ENCODE peak calls at places on chromosomes 11 and 22, in five cellular contexts. One of them, this sample, is unnamed.

GRCh38 chr11:47408598-47409439 is 429 bp downstream of the SLC39A13 start:
- DNase-seq in stomach: peak; percentile 51
- DNase-seq in endodermal cell: peak; percentile 79
- DNase-seq in HFF-Myc: peak; percentile 59
- DNase-seq in pancreas: no peak
- DNase-seq in this sample: peak; percentile 83

GRCh38 chr11:131759140-131759539 is 388.7 kb downstream of the NTM start:
- DNase-seq in stomach: no peak
- DNase-seq in endodermal cell: no peak
- DNase-seq in HFF-Myc: no peak
- DNase-seq in pancreas: no peak
- DNase-seq in this sample: no peak

GRCh38 chr22:46929046-46929688 is 166.7 kb downstream of the TBC1D22A start:
- DNase-seq in stomach: no peak
- DNase-seq in endodermal cell: no peak
- DNase-seq in HFF-Myc: no peak
- DNase-seq in pancreas: no peak
- DNase-seq in this sample: no peak

GRCh38 chr11:102047305-102047924 is at the start of gene CFAP300:
- DNase-seq in stomach: peak; percentile 82
- DNase-seq in endodermal cell: peak; percentile 86
- DNase-seq in HFF-Myc: peak; percentile 25
- DNase-seq in pancreas: peak; percentile 62
- DNase-seq in this sample: peak; percentile 91

GRCh38 chr22:37273126-37273845 is 9.0 kb upstream of the CYTH4 start:
- DNase-seq in stomach: no peak
- DNase-seq in endodermal cell: no peak
- DNase-seq in HFF-Myc: no peak
- DNase-seq in pancreas: no peak
- DNase-seq in this sample: peak; percentile 61

GRCh38 chr22:40602231-40602630 is 34.3 kb downstream of the MRTFA start:
- DNase-seq in stomach: no peak
- DNase-seq in endodermal cell: no peak
- DNase-seq in HFF-Myc: no peak
- DNase-seq in pancreas: no peak
- DNase-seq in this sample: peak; percentile 28

GRCh38 chr11:128503231-128503991 is 83.9 kb downstream of the ETS1 start:
- DNase-seq in stomach: no peak
- DNase-seq in endodermal cell: no peak
- DNase-seq in HFF-Myc: peak; percentile 99
- DNase-seq in pancreas: no peak
- DNase-seq in this sample: peak; percentile 56

GRCh38 chr22:23764931-23765881 is 2.4 kb downstream of the C22orf15 start:
- DNase-seq in stomach: no peak
- DNase-seq in endodermal cell: no peak
- DNase-seq in HFF-Myc: no peak
- DNase-seq in pancreas: no peak
- DNase-seq in this sample: no peak

GRCh38 chr11:76215946-76216345 is 9.6 kb upstream of the WNT11 start:
- DNase-seq in stomach: no peak
- DNase-seq in endodermal cell: no peak
- DNase-seq in HFF-Myc: no peak
- DNase-seq in pancreas: no peak
- DNase-seq in this sample: no peak

GRCh38 chr11:130114281-130114680 is 44.6 kb downstream of the APLP2 start:
- DNase-seq in stomach: no peak
- DNase-seq in endodermal cell: no peak
- DNase-seq in HFF-Myc: no peak
- DNase-seq in pancreas: no peak
- DNase-seq in this sample: no peak

GRCh38 chr11:116852261-116853125 is 15.1 kb upstream of the APOA1 start:
- DNase-seq in stomach: no peak
- DNase-seq in endodermal cell: no peak
- DNase-seq in HFF-Myc: no peak
- DNase-seq in pancreas: no peak
- DNase-seq in this sample: peak; percentile 66

GRCh38 chr11:86245369-86246292 is 1.1 kb downstream of the EED start:
- DNase-seq in stomach: no peak
- DNase-seq in endodermal cell: peak; percentile 72
- DNase-seq in HFF-Myc: no peak
- DNase-seq in pancreas: peak; percentile 13
- DNase-seq in this sample: peak; percentile 39

GRCh38 chr11:34825670-34826383 is 90.4 kb downstream of the APIP start:
- DNase-seq in stomach: peak; percentile 67
- DNase-seq in endodermal cell: no peak
- DNase-seq in HFF-Myc: no peak
- DNase-seq in pancreas: peak; percentile 41
- DNase-seq in this sample: no peak

GRCh38 chr11:64341851-64342791 is 2.1 kb downstream of the CCDC88B start:
- DNase-seq in stomach: peak; percentile 96
- DNase-seq in endodermal cell: peak; percentile 99
- DNase-seq in HFF-Myc: peak; percentile 27
- DNase-seq in pancreas: peak; percentile 95
- DNase-seq in this sample: peak; percentile 91

GRCh38 chr11:63573881-63574855 is 11.0 kb upstream of the PLAAT2 start:
- DNase-seq in stomach: peak; percentile 70
- DNase-seq in endodermal cell: no peak
- DNase-seq in HFF-Myc: no peak
- DNase-seq in pancreas: no peak
- DNase-seq in this sample: peak; percentile 93

GRCh38 chr11:102487214-102487613 is 34.6 kb upstream of the TMEM123 start:
- DNase-seq in stomach: no peak
- DNase-seq in endodermal cell: no peak
- DNase-seq in HFF-Myc: no peak
- DNase-seq in pancreas: no peak
- DNase-seq in this sample: no peak

GRCh38 chr11:134889832-134890231 is 477.8 kb upstream of the B3GAT1 start:
- DNase-seq in stomach: no peak
- DNase-seq in endodermal cell: no peak
- DNase-seq in HFF-Myc: no peak
- DNase-seq in pancreas: no peak
- DNase-seq in this sample: no peak

GRCh38 chr11:76777325-76777724 is 5.8 kb upstream of the TSKU start:
- DNase-seq in stomach: no peak
- DNase-seq in endodermal cell: no peak
- DNase-seq in HFF-Myc: no peak
- DNase-seq in pancreas: no peak
- DNase-seq in this sample: no peak

GRCh38 chr11:130435671-130436070 is 7.3 kb upstream of the ADAMTS8 start:
- DNase-seq in stomach: no peak
- DNase-seq in endodermal cell: no peak
- DNase-seq in HFF-Myc: no peak
- DNase-seq in pancreas: no peak
- DNase-seq in this sample: peak; percentile 45

GRCh38 chr11:38988908-38989307 is 2390.9 kb upstream of the RAG2 start:
- DNase-seq in stomach: no peak
- DNase-seq in endodermal cell: no peak
- DNase-seq in HFF-Myc: no peak
- DNase-seq in pancreas: no peak
- DNase-seq in this sample: no peak

GRCh38 chr11:121687961-121688566 is 235.3 kb upstream of the SORL1-AS1 start:
- DNase-seq in stomach: no peak
- DNase-seq in endodermal cell: peak; percentile 74
- DNase-seq in HFF-Myc: peak; percentile 29
- DNase-seq in pancreas: no peak
- DNase-seq in this sample: peak; percentile 28

GRCh38 chr11:100681064-100681502 is 6.0 kb upstream of the ARHGAP42 start:
- DNase-seq in stomach: peak; percentile 78
- DNase-seq in endodermal cell: peak; percentile 68
- DNase-seq in HFF-Myc: no peak
- DNase-seq in pancreas: no peak
- DNase-seq in this sample: peak; percentile 67

GRCh38 chr11:117445097-117445658 is 117.5 kb downstream of the CEP164 start:
- DNase-seq in stomach: no peak
- DNase-seq in endodermal cell: no peak
- DNase-seq in HFF-Myc: no peak
- DNase-seq in pancreas: no peak
- DNase-seq in this sample: peak; percentile 6

GRCh38 chr11:111395081-111395480 is 16.0 kb upstream of the POU2AF1 start:
- DNase-seq in stomach: peak; percentile 41
- DNase-seq in endodermal cell: peak; percentile 64
- DNase-seq in HFF-Myc: no peak
- DNase-seq in pancreas: peak; percentile 49
- DNase-seq in this sample: no peak

GRCh38 chr11:76288166-76288978 is 82.1 kb upstream of the WNT11 start:
- DNase-seq in stomach: no peak
- DNase-seq in endodermal cell: no peak
- DNase-seq in HFF-Myc: no peak
- DNase-seq in pancreas: no peak
- DNase-seq in this sample: no peak

GRCh38 chr11:12525466-12526055 is 148.2 kb downstream of the PARVA start:
- DNase-seq in stomach: no peak
- DNase-seq in endodermal cell: no peak
- DNase-seq in HFF-Myc: no peak
- DNase-seq in pancreas: no peak
- DNase-seq in this sample: no peak

GRCh38 chr11:111459506-111460270 is 52.5 kb downstream of the BTG4 start:
- DNase-seq in stomach: no peak
- DNase-seq in endodermal cell: peak; percentile 70
- DNase-seq in HFF-Myc: no peak
- DNase-seq in pancreas: no peak
- DNase-seq in this sample: no peak

GRCh38 chr11:57566035-57566504 is 1.4 kb downstream of the UBE2L6 start:
- DNase-seq in stomach: peak; percentile 59
- DNase-seq in endodermal cell: no peak
- DNase-seq in HFF-Myc: no peak
- DNase-seq in pancreas: no peak
- DNase-seq in this sample: peak; percentile 60

GRCh38 chr22:35534091-35534490 is 6.5 kb upstream of the RASD2 start:
- DNase-seq in stomach: no peak
- DNase-seq in endodermal cell: no peak
- DNase-seq in HFF-Myc: no peak
- DNase-seq in pancreas: no peak
- DNase-seq in this sample: no peak

GRCh38 chr22:22465094-22465602 is 43.4 kb downstream of the ZNF280B start:
- DNase-seq in stomach: no peak
- DNase-seq in endodermal cell: no peak
- DNase-seq in HFF-Myc: no peak
- DNase-seq in pancreas: no peak
- DNase-seq in this sample: no peak

GRCh38 chr11:22787565-22788162 is 41.9 kb downstream of the SVIP start:
- DNase-seq in stomach: no peak
- DNase-seq in endodermal cell: peak; percentile 44
- DNase-seq in HFF-Myc: peak; percentile 11
- DNase-seq in pancreas: peak; percentile 8
- DNase-seq in this sample: peak; percentile 73

GRCh38 chr11:118223992-118224391 is 819 bp downstream of the JAML start:
- DNase-seq in stomach: no peak
- DNase-seq in endodermal cell: no peak
- DNase-seq in HFF-Myc: no peak
- DNase-seq in pancreas: no peak
- DNase-seq in this sample: no peak

GRCh38 chr11:15101072-15101701 is 13.5 kb upstream of the INSC start:
- DNase-seq in stomach: peak; percentile 78
- DNase-seq in endodermal cell: peak; percentile 88
- DNase-seq in HFF-Myc: no peak
- DNase-seq in pancreas: peak; percentile 36
- DNase-seq in this sample: peak; percentile 86

GRCh38 chr22:37806409-37807338 is 1.1 kb upstream of the GCAT start:
- DNase-seq in stomach: peak; percentile 38
- DNase-seq in endodermal cell: peak; percentile 71
- DNase-seq in HFF-Myc: no peak
- DNase-seq in pancreas: peak; percentile 36
- DNase-seq in this sample: peak; percentile 45

GRCh38 chr11:63917685-63918523 is 940 bp upstream of the RCOR2 start:
- DNase-seq in stomach: peak; percentile 74
- DNase-seq in endodermal cell: peak; percentile 95
- DNase-seq in HFF-Myc: no peak
- DNase-seq in pancreas: peak; percentile 59
- DNase-seq in this sample: peak; percentile 57

GRCh38 chr11:2302280-2302843 is 549 bp downstream of the TSPAN32 start:
- DNase-seq in stomach: no peak
- DNase-seq in endodermal cell: peak; percentile 53
- DNase-seq in HFF-Myc: no peak
- DNase-seq in pancreas: no peak
- DNase-seq in this sample: no peak
- TF ChIP-seq CTCF in stomach: no peak
- TF ChIP-seq CTCF in endodermal cell: no peak
- TF ChIP-seq CTCF in HFF-Myc: no peak
- TF ChIP-seq CTCF in pancreas: no peak
- TF ChIP-seq CTCF in this sample: no peak

GRCh38 chr11:67420147-67420645 is 4.7 kb downstream of the CARNS1 start:
- DNase-seq in stomach: no peak
- DNase-seq in endodermal cell: no peak
- DNase-seq in HFF-Myc: no peak
- DNase-seq in pancreas: no peak
- DNase-seq in this sample: no peak

GRCh38 chr11:67423466-67423865 is 4.8 kb upstream of the RPS6KB2 start:
- DNase-seq in stomach: no peak
- DNase-seq in endodermal cell: no peak
- DNase-seq in HFF-Myc: no peak
- DNase-seq in pancreas: no peak
- DNase-seq in this sample: no peak

GRCh38 chr11:67422894-67423293 is 5.4 kb upstream of the RPS6KB2 start:
- DNase-seq in stomach: no peak
- DNase-seq in endodermal cell: peak; percentile 78
- DNase-seq in HFF-Myc: no peak
- DNase-seq in pancreas: no peak
- DNase-seq in this sample: no peak

GRCh38 chr11:67420646-67421420 is 5.4 kb downstream of the CARNS1 start:
- DNase-seq in stomach: peak; percentile 99
- DNase-seq in endodermal cell: peak; percentile 100
- DNase-seq in HFF-Myc: peak; percentile 45
- DNase-seq in pancreas: peak; percentile 95
- DNase-seq in this sample: peak; percentile 88

GRCh38 chr11:67421421-67422031 is 6.0 kb downstream of the CARNS1 start:
- DNase-seq in stomach: no peak
- DNase-seq in endodermal cell: no peak
- DNase-seq in HFF-Myc: no peak
- DNase-seq in pancreas: no peak
- DNase-seq in this sample: no peak
- H3K4me3 ChIP-seq in stomach: peak overlapping the region; percentile 61
- H3K4me3 ChIP-seq in endodermal cell: no peak overlapping the region
- H3K4me3 ChIP-seq in HFF-Myc: peak overlapping the region; percentile 31
- H3K4me3 ChIP-seq in pancreas: no peak overlapping the region
- H3K4me3 ChIP-seq in this sample: peak overlapping the region; percentile 24

GRCh38 chr11:119691020-119691666 is 37.9 kb downstream of the NECTIN1 start:
- DNase-seq in stomach: no peak
- DNase-seq in endodermal cell: no peak
- DNase-seq in HFF-Myc: no peak
- DNase-seq in pancreas: no peak
- DNase-seq in this sample: no peak
- TF ChIP-seq CTCF in stomach: no peak
- TF ChIP-seq CTCF in endodermal cell: peak; percentile 34
- TF ChIP-seq CTCF in HFF-Myc: no peak
- TF ChIP-seq CTCF in pancreas: no peak
- TF ChIP-seq CTCF in this sample: no peak

DNA sequence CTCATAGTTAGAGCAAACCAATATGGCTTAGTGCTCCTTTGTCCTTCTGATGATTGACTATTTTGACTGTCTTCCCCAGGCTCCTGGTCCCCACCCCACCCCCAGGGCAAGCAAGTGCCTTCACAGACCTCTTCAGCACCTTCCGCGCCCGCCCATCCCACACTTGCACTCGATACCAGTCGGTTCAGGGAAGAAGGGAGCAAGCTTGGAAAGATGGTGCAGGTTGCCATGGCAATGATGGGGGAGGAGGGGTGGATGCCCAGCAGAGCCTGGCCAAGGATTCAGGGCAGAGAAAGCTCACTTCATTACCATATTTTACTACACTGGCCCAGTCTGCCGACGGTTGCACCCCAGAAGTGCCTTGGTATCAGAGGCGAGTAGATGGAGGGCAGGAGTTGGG is 2.2 kb downstream of the TMEM132A start:
- DNase-seq in stomach: no peak
- DNase-seq in endodermal cell: no peak
- DNase-seq in HFF-Myc: no peak
- DNase-seq in pancreas: no peak
- DNase-seq in this sample: no peak
- H3K4me3 ChIP-seq in stomach: no peak overlapping the region
- H3K4me3 ChIP-seq in endodermal cell: no peak overlapping the region
- H3K4me3 ChIP-seq in HFF-Myc: no peak overlapping the region
- H3K4me3 ChIP-seq in pancreas: no peak overlapping the region
- H3K4me3 ChIP-seq in this sample: no peak overlapping the region

This sample was measured in cardiac fibroblast.